ENCODE peak calls at places on chromosomes 16 and 17, in six cellular contexts. One of them, this sample, is unnamed.

GRCh38 chr17:82563318-82563717 is 43.8 kb downstream of the FOXK2 start:
- DNase-seq in psoas muscle: no peak
- DNase-seq in upper lobe of right lung: no peak
- DNase-seq in mesenchymal stem cell: no peak
- DNase-seq in body of pancreas: no peak
- DNase-seq in heart left ventricle: no peak
- DNase-seq in this sample: no peak

GRCh38 chr17:77905266-77905665 is 53.2 kb upstream of the TNRC6C start:
- DNase-seq in psoas muscle: no peak
- DNase-seq in upper lobe of right lung: peak; percentile 37
- DNase-seq in mesenchymal stem cell: no peak
- DNase-seq in body of pancreas: no peak
- DNase-seq in heart left ventricle: no peak
- DNase-seq in this sample: no peak

GRCh38 chr16:68247400-68247799 is 2.2 kb downstream of the PLA2G15 start:
- DNase-seq in psoas muscle: peak; percentile 62
- DNase-seq in upper lobe of right lung: no peak
- DNase-seq in mesenchymal stem cell: no peak
- DNase-seq in body of pancreas: peak; percentile 57
- DNase-seq in heart left ventricle: peak; percentile 30
- DNase-seq in this sample: no peak

GRCh38 chr16:66044616-66045015 is 321.9 kb upstream of the CDH5 start:
- DNase-seq in psoas muscle: no peak
- DNase-seq in upper lobe of right lung: no peak
- DNase-seq in mesenchymal stem cell: no peak
- DNase-seq in body of pancreas: no peak
- DNase-seq in heart left ventricle: no peak
- DNase-seq in this sample: no peak

GRCh38 chr17:47660064-47660492 is 10.4 kb downstream of the KPNB1 start:
- DNase-seq in psoas muscle: no peak
- DNase-seq in upper lobe of right lung: no peak
- DNase-seq in mesenchymal stem cell: peak; percentile 17
- DNase-seq in body of pancreas: no peak
- DNase-seq in heart left ventricle: no peak
- DNase-seq in this sample: no peak

GRCh38 chr17:21300601-21301571 is 16.4 kb downstream of the MAP2K3 start:
- DNase-seq in psoas muscle: no peak
- DNase-seq in upper lobe of right lung: peak; percentile 57
- DNase-seq in mesenchymal stem cell: no peak
- DNase-seq in body of pancreas: no peak
- DNase-seq in heart left ventricle: no peak
- DNase-seq in this sample: no peak

GRCh38 chr16:24257965-24258364 is 1.8 kb downstream of the CACNG3 start:
- DNase-seq in psoas muscle: no peak
- DNase-seq in upper lobe of right lung: no peak
- DNase-seq in mesenchymal stem cell: no peak
- DNase-seq in body of pancreas: no peak
- DNase-seq in heart left ventricle: no peak
- DNase-seq in this sample: no peak

GRCh38 chr17:66746736-66747135 is 88.2 kb upstream of the CACNG5 start:
- DNase-seq in psoas muscle: no peak
- DNase-seq in upper lobe of right lung: no peak
- DNase-seq in mesenchymal stem cell: no peak
- DNase-seq in body of pancreas: no peak
- DNase-seq in heart left ventricle: no peak
- DNase-seq in this sample: no peak

GRCh38 chr17:55731586-55732250 is 9.1 kb upstream of the TMEM100 start:
- DNase-seq in psoas muscle: peak; percentile 76
- DNase-seq in upper lobe of right lung: no peak
- DNase-seq in mesenchymal stem cell: peak; percentile 77
- DNase-seq in body of pancreas: peak; percentile 33
- DNase-seq in heart left ventricle: peak; percentile 81
- DNase-seq in this sample: no peak

GRCh38 chr17:43438626-43439529 is 40.1 kb downstream of the ARL4D start:
- DNase-seq in psoas muscle: no peak
- DNase-seq in upper lobe of right lung: no peak
- DNase-seq in mesenchymal stem cell: no peak
- DNase-seq in body of pancreas: no peak
- DNase-seq in heart left ventricle: no peak
- DNase-seq in this sample: no peak

GRCh38 chr17:73228748-73229236 is 32.9 kb downstream of the CPSF4L start:
- DNase-seq in psoas muscle: peak; percentile 85
- DNase-seq in upper lobe of right lung: no peak
- DNase-seq in mesenchymal stem cell: peak; percentile 87
- DNase-seq in body of pancreas: peak; percentile 88
- DNase-seq in heart left ventricle: peak; percentile 48
- DNase-seq in this sample: peak; percentile 87

GRCh38 chr16:57815987-57816745 is 13.9 kb upstream of the KIFC3 start:
- DNase-seq in psoas muscle: peak; percentile 97
- DNase-seq in upper lobe of right lung: peak; percentile 93
- DNase-seq in mesenchymal stem cell: peak; percentile 96
- DNase-seq in body of pancreas: peak; percentile 94
- DNase-seq in heart left ventricle: peak; percentile 89
- DNase-seq in this sample: peak; percentile 98

GRCh38 chr17:73199751-73200317 is 7.0 kb downstream of the COG1 start:
- DNase-seq in psoas muscle: no peak
- DNase-seq in upper lobe of right lung: no peak
- DNase-seq in mesenchymal stem cell: no peak
- DNase-seq in body of pancreas: no peak
- DNase-seq in heart left ventricle: no peak
- DNase-seq in this sample: no peak

GRCh38 chr16:84423416-84423837 is 55.1 kb downstream of the ATP2C2 start:
- DNase-seq in psoas muscle: no peak
- DNase-seq in upper lobe of right lung: peak; percentile 1
- DNase-seq in mesenchymal stem cell: peak; percentile 23
- DNase-seq in body of pancreas: no peak
- DNase-seq in heart left ventricle: no peak
- DNase-seq in this sample: peak; percentile 65

GRCh38 chr17:76497979-76498885 is 3.0 kb downstream of the RHBDF2 start:
- DNase-seq in psoas muscle: peak; percentile 90
- DNase-seq in upper lobe of right lung: peak; percentile 86
- DNase-seq in mesenchymal stem cell: peak; percentile 98
- DNase-seq in body of pancreas: peak; percentile 92
- DNase-seq in heart left ventricle: peak; percentile 87
- DNase-seq in this sample: peak; percentile 95

GRCh38 chr17:18314059-18314730 is 599 bp downstream of the TOP3A start:
- DNase-seq in psoas muscle: no peak
- DNase-seq in upper lobe of right lung: no peak
- DNase-seq in mesenchymal stem cell: peak; percentile 46
- DNase-seq in body of pancreas: no peak
- DNase-seq in heart left ventricle: no peak
- DNase-seq in this sample: peak; percentile 36

GRCh38 chr17:11618861-11619566 is 20.7 kb downstream of the DNAH9 start:
- DNase-seq in psoas muscle: no peak
- DNase-seq in upper lobe of right lung: no peak
- DNase-seq in mesenchymal stem cell: no peak
- DNase-seq in body of pancreas: peak; percentile 97
- DNase-seq in heart left ventricle: peak; percentile 42
- DNase-seq in this sample: peak; percentile 13

GRCh38 chr17:82315703-82316358 is 1.6 kb downstream of the CD7 start:
- DNase-seq in psoas muscle: no peak
- DNase-seq in upper lobe of right lung: no peak
- DNase-seq in mesenchymal stem cell: no peak
- DNase-seq in body of pancreas: no peak
- DNase-seq in heart left ventricle: no peak
- DNase-seq in this sample: no peak

GRCh38 chr17:1137465-1137894 is 42.3 kb downstream of the ABR start:
- DNase-seq in psoas muscle: no peak
- DNase-seq in upper lobe of right lung: no peak
- DNase-seq in mesenchymal stem cell: no peak
- DNase-seq in body of pancreas: peak; percentile 54
- DNase-seq in heart left ventricle: no peak
- DNase-seq in this sample: no peak

GRCh38 chr16:841455-842060 is 41.0 kb upstream of the GNG13 start:
- DNase-seq in psoas muscle: peak; percentile 33
- DNase-seq in upper lobe of right lung: no peak
- DNase-seq in mesenchymal stem cell: no peak
- DNase-seq in body of pancreas: no peak
- DNase-seq in heart left ventricle: no peak
- DNase-seq in this sample: no peak

GRCh38 chr16:31131841-31132271 is 3.7 kb downstream of the PRSS8 start:
- DNase-seq in psoas muscle: no peak
- DNase-seq in upper lobe of right lung: no peak
- DNase-seq in mesenchymal stem cell: no peak
- DNase-seq in body of pancreas: no peak
- DNase-seq in heart left ventricle: no peak
- DNase-seq in this sample: no peak

GRCh38 chr16:75254359-75254837 is 3.0 kb upstream of the BCAR1 start:
- DNase-seq in psoas muscle: peak; percentile 91
- DNase-seq in upper lobe of right lung: peak; percentile 70
- DNase-seq in mesenchymal stem cell: peak; percentile 99
- DNase-seq in body of pancreas: peak; percentile 3
- DNase-seq in heart left ventricle: peak; percentile 22
- DNase-seq in this sample: peak; percentile 63

GRCh38 chr16:87358696-87359095 is 24.9 kb downstream of the FBXO31 start:
- DNase-seq in psoas muscle: peak; percentile 62
- DNase-seq in upper lobe of right lung: no peak
- DNase-seq in mesenchymal stem cell: no peak
- DNase-seq in body of pancreas: peak; percentile 36
- DNase-seq in heart left ventricle: no peak
- DNase-seq in this sample: peak; percentile 18

GRCh38 chr16:69243479-69243878 is 56.5 kb downstream of the SNTB2 start:
- DNase-seq in psoas muscle: no peak
- DNase-seq in upper lobe of right lung: no peak
- DNase-seq in mesenchymal stem cell: no peak
- DNase-seq in body of pancreas: no peak
- DNase-seq in heart left ventricle: no peak
- DNase-seq in this sample: peak; percentile 31

GRCh38 chr17:45753645-45754225 is 30.4 kb upstream of the CRHR1 start:
- DNase-seq in psoas muscle: no peak
- DNase-seq in upper lobe of right lung: no peak
- DNase-seq in mesenchymal stem cell: no peak
- DNase-seq in body of pancreas: no peak
- DNase-seq in heart left ventricle: no peak
- DNase-seq in this sample: no peak

GRCh38 chr17:45751466-45751865 is 32.7 kb upstream of the CRHR1 start:
- DNase-seq in psoas muscle: no peak
- DNase-seq in upper lobe of right lung: no peak
- DNase-seq in mesenchymal stem cell: no peak
- DNase-seq in body of pancreas: no peak
- DNase-seq in heart left ventricle: no peak
- DNase-seq in this sample: no peak

GRCh38 chr17:45749831-45750335 is 34.2 kb upstream of the CRHR1 start:
- DNase-seq in psoas muscle: no peak
- DNase-seq in upper lobe of right lung: no peak
- DNase-seq in mesenchymal stem cell: no peak
- DNase-seq in body of pancreas: peak; percentile 10
- DNase-seq in heart left ventricle: no peak
- DNase-seq in this sample: no peak

GRCh38 chr17:45750779-45751440 is 33.2 kb upstream of the CRHR1 start:
- DNase-seq in psoas muscle: no peak
- DNase-seq in upper lobe of right lung: no peak
- DNase-seq in mesenchymal stem cell: no peak
- DNase-seq in body of pancreas: no peak
- DNase-seq in heart left ventricle: no peak
- DNase-seq in this sample: no peak

GRCh38 chr17:45752246-45752645 is 31.9 kb upstream of the CRHR1 start:
- DNase-seq in psoas muscle: no peak
- DNase-seq in upper lobe of right lung: no peak
- DNase-seq in mesenchymal stem cell: no peak
- DNase-seq in body of pancreas: no peak
- DNase-seq in heart left ventricle: no peak
- DNase-seq in this sample: no peak
- H3K27me3 ChIP-seq in psoas muscle: peaks cover 15% of the 10 kb centered on the region
- H3K27me3 ChIP-seq in upper lobe of right lung: peaks cover 12% of the 10 kb centered on the region
- H3K27me3 ChIP-seq in mesenchymal stem cell: peaks cover 60% of the 10 kb centered on the region
- H3K27me3 ChIP-seq in body of pancreas: no peaks in the 10 kb centered on the region
- H3K27me3 ChIP-seq in heart left ventricle: peaks cover 37% of the 10 kb centered on the region
- H3K27me3 ChIP-seq in this sample: peaks cover 16% of the 10 kb centered on the region

GRCh38 chr16:15597822-15598647 is 44.9 kb downstream of the MARF1 start:
- DNase-seq in psoas muscle: no peak
- DNase-seq in upper lobe of right lung: no peak
- DNase-seq in mesenchymal stem cell: no peak
- DNase-seq in body of pancreas: no peak
- DNase-seq in heart left ventricle: no peak
- DNase-seq in this sample: peak; percentile 94
- H3K36me3 ChIP-seq in psoas muscle: peaks cover 87% of the 10 kb centered on the region
- H3K36me3 ChIP-seq in upper lobe of right lung: peaks cover 88% of the 10 kb centered on the region
- H3K36me3 ChIP-seq in mesenchymal stem cell: peaks cover 58% of the 10 kb centered on the region
- H3K36me3 ChIP-seq in body of pancreas: peaks cover 52% of the 10 kb centered on the region
- H3K36me3 ChIP-seq in heart left ventricle: peaks cover 94% of the 10 kb centered on the region
- H3K36me3 ChIP-seq in this sample: peaks cover 64% of the 10 kb centered on the region

GRCh38 chr17:15943971-15944719 is 785 bp upstream of the ADORA2B start:
- DNase-seq in psoas muscle: no peak
- DNase-seq in upper lobe of right lung: no peak
- DNase-seq in mesenchymal stem cell: peak; percentile 23
- DNase-seq in body of pancreas: no peak
- DNase-seq in heart left ventricle: no peak
- DNase-seq in this sample: peak; percentile 39

GRCh38 chr17:15947331-15947730 is 2.4 kb downstream of the ADORA2B start:
- DNase-seq in psoas muscle: no peak
- DNase-seq in upper lobe of right lung: no peak
- DNase-seq in mesenchymal stem cell: peak; percentile 34
- DNase-seq in body of pancreas: no peak
- DNase-seq in heart left ventricle: no peak
- DNase-seq in this sample: no peak

GRCh38 chr17:15946611-15947120 is 1.7 kb downstream of the ADORA2B start:
- DNase-seq in psoas muscle: no peak
- DNase-seq in upper lobe of right lung: peak; percentile 26
- DNase-seq in mesenchymal stem cell: peak; percentile 57
- DNase-seq in body of pancreas: no peak
- DNase-seq in heart left ventricle: no peak
- DNase-seq in this sample: no peak

GRCh38 chr17:15944720-15945492 is at the start of gene ADORA2B:
- DNase-seq in psoas muscle: peak; percentile 71
- DNase-seq in upper lobe of right lung: peak; percentile 89
- DNase-seq in mesenchymal stem cell: peak; percentile 83
- DNase-seq in body of pancreas: peak; percentile 61
- DNase-seq in heart left ventricle: peak; percentile 70
- DNase-seq in this sample: peak; percentile 95

DNA sequence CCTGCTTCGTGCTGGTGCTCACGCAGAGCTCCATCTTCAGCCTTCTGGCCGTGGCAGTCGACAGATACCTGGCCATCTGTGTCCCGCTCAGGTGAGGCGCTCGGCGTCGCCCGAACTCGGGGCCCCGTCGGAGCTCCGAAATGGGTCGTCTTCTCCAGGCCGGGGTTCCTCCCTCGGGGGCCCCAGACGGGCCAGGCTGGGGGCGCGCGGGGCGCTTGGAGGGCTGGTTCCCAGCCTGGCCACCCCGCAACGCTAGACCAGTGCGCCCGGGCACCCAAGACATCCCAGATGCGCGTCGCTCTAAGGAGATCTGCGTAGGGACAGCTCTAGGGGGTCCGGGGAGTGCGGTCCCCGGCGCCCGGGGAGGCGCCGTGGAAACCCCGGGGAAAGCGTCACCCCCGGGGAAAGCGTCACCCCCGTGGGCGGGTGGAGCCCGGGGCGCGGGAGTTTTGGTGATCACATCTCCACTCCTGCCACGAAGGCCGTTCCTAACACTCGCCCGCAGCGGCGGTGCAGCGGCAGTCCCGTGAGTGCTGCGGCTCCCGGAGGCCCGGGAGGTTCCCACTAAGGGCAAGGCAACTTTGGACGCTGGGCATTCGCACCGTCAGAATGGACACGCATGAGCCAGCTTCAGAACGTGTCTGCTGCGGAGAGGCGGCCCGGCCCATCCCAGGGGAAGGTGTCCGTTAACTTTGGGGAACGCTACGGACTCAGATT is 721 bp downstream of the ADORA2B start:
- DNase-seq in psoas muscle: no peak
- DNase-seq in upper lobe of right lung: peak; percentile 79
- DNase-seq in mesenchymal stem cell: peak; percentile 62
- DNase-seq in body of pancreas: no peak
- DNase-seq in heart left ventricle: no peak
- DNase-seq in this sample: no peak
- H3K27me3 ChIP-seq in psoas muscle: peaks cover 36% of the 10 kb centered on the region
- H3K27me3 ChIP-seq in upper lobe of right lung: no peaks in the 10 kb centered on the region
- H3K27me3 ChIP-seq in mesenchymal stem cell: no peaks in the 10 kb centered on the region
- H3K27me3 ChIP-seq in body of pancreas: no peaks in the 10 kb centered on the region
- H3K27me3 ChIP-seq in heart left ventricle: peaks cover 8% of the 10 kb centered on the region
- H3K27me3 ChIP-seq in this sample: no peaks in the 10 kb centered on the region

GRCh38 chr16:27508476-27508875 is 41.2 kb downstream of the GTF3C1 start:
- DNase-seq in psoas muscle: no peak
- DNase-seq in upper lobe of right lung: no peak
- DNase-seq in mesenchymal stem cell: no peak
- DNase-seq in body of pancreas: no peak
- DNase-seq in heart left ventricle: no peak
- DNase-seq in this sample: no peak
- H3K36me3 ChIP-seq in psoas muscle: peaks cover 94% of the 10 kb centered on the region
- H3K36me3 ChIP-seq in upper lobe of right lung: peaks cover 91% of the 10 kb centered on the region
- H3K36me3 ChIP-seq in mesenchymal stem cell: peaks cover 60% of the 10 kb centered on the region
- H3K36me3 ChIP-seq in body of pancreas: peaks cover 64% of the 10 kb centered on the region
- H3K36me3 ChIP-seq in heart left ventricle: peaks cover 83% of the 10 kb centered on the region
- H3K36me3 ChIP-seq in this sample: peaks cover 64% of the 10 kb centered on the region